ENCODE peak calls at places on chromosomes 16 and 17, in five cellular contexts. D is prostate gland, T is ovary, C is IMR-90, V is left lung. Y is an unnamed sample. For H3K4me1, the result is how much of the 10 kb centered on the place peaks cover.

GRCh38 chr17:78412403-78412802 is 34.0 kb downstream of the PGS1 start:
- DNase-seq in D (no peak), V (no peak), T (no peak), C (peak), Y (no peak)

GRCh38 chr16:53434436-53435065 is at the start of gene RBL2:
- DNase-seq in C (peak), T (peak), V (peak), D (peak), Y (peak)

GRCh38 chr17:48307814-48308411 is 122.1 kb downstream of the SKAP1 start:
- DNase-seq in T (peak), D (peak), V (no peak), C (peak), Y (peak)

GRCh38 chr16:30060354-30061194 is 5.0 kb upstream of the ALDOA start:
- DNase-seq in V (peak), T (no peak), C (no peak), D (no peak), Y (no peak)

GRCh38 chr16:77574867-77575619 is 140.2 kb upstream of the ADAMTS18 start:
- DNase-seq in V (no peak), C (no peak), D (no peak), T (peak), Y (no peak)

GRCh38 chr16:46976550-46976949 is 3.1 kb upstream of the DNAJA2 start:
- DNase-seq in T (no peak), V (no peak), C (no peak), D (peak), Y (no peak)

GRCh38 chr16:79810449-79811189 is 210.1 kb upstream of the MAF start:
- DNase-seq in D (no peak), V (no peak), T (no peak), C (no peak), Y (no peak)

GRCh38 chr16:71552698-71553503 is 24.0 kb downstream of the TAT start:
- DNase-seq in C (no peak), D (no peak), V (no peak), T (no peak), Y (no peak)

GRCh38 chr17:51764387-51764971 is 394.0 kb downstream of the CA10 start:
- DNase-seq in D (peak), T (peak), V (no peak), C (peak), Y (peak)

GRCh38 chr17:40130352-40131042 is 8.7 kb downstream of the MSL1 start:
- DNase-seq in T (no peak), V (no peak), D (no peak), C (no peak), Y (no peak)

GRCh38 chr16:73365010-73365409 is 317.1 kb upstream of the ZFHX3 start:
- DNase-seq in T (peak), D (no peak), V (no peak), C (peak), Y (no peak)

GRCh38 chr17:80871341-80871740 is 120.3 kb upstream of the CHMP6 start:
- DNase-seq in D (no peak), T (no peak), C (no peak), V (peak), Y (no peak)

GRCh38 chr16:86740817-86741799 is 162.8 kb downstream of the FOXL1 start:
- DNase-seq in T (no peak), D (no peak), C (peak), V (no peak), Y (peak)

GRCh38 chr16:23182675-23183485 is at the start of gene SCNN1G:
- DNase-seq in D (no peak), V (peak), T (no peak), C (no peak), Y (peak)

GRCh38 chr17:38509008-38509771 is 80.9 kb downstream of the ARHGAP23 start:
- DNase-seq in T (peak), V (peak), D (peak), C (peak), Y (peak)

GRCh38 chr17:76427457-76428231 is 25.3 kb downstream of the UBE2O start:
- DNase-seq in D (no peak), C (peak), T (no peak), V (no peak), Y (peak)

GRCh38 chr17:4004517-4005295 is 40.5 kb upstream of the ATP2A3 start:
- DNase-seq in D (peak), C (no peak), T (peak), V (peak), Y (peak)

GRCh38 chr16:64983983-64984382 is 137.9 kb downstream of the CDH11 start:
- DNase-seq in D (no peak), C (peak), V (no peak), T (peak), Y (peak)

GRCh38 chr17:35733366-35733765 is 1.9 kb downstream of the RASL10B start:
- DNase-seq in V (no peak), C (no peak), T (no peak), D (no peak), Y (no peak)

GRCh38 chr16:53950677-53951076 is 246.7 kb downstream of the FTO start:
- DNase-seq in C (no peak), V (no peak), D (no peak), T (no peak), Y (no peak)

GRCh38 chr17:13728751-13729150 is 127.0 kb upstream of the HS3ST3A1 start:
- DNase-seq in D (no peak), T (no peak), V (no peak), C (peak), Y (no peak)

GRCh38 chr17:31533546-31534155 is 142.2 kb downstream of the RAB11FIP4 start:
- DNase-seq in D (no peak), C (peak), V (no peak), T (peak), Y (peak)

GRCh38 chr17:80498242-80498919 is 22.0 kb upstream of the NPTX1 start:
- DNase-seq in C (peak), V (peak), T (peak), D (no peak), Y (peak)

GRCh38 chr16:67694611-67695010 is 24.5 kb downstream of the GFOD2 start:
- DNase-seq in D (no peak), T (no peak), C (no peak), V (no peak), Y (no peak)

GRCh38 chr16:16169615-16170014 is 53.7 kb downstream of the ABCC6 start:
- DNase-seq in V (no peak), T (no peak), C (no peak), D (no peak), Y (no peak)

GRCh38 chr16:65249768-65250167 is 127.9 kb upstream of the CDH11 start:
- DNase-seq in V (no peak), D (no peak), T (peak), C (no peak), Y (no peak)

GRCh38 chr16:11097782-11098167 is 153.4 kb downstream of the CLEC16A start:
- DNase-seq in D (no peak), V (no peak), C (no peak), T (no peak), Y (no peak)

GRCh38 chr17:37200497-37200896 is 175.3 kb upstream of the C17orf78 start:
- DNase-seq in T (no peak), D (no peak), C (no peak), V (no peak), Y (no peak)

GRCh38 chr17:28883967-28884702 is 13.4 kb downstream of the FLOT2 start:
- DNase-seq in V (no peak), C (no peak), T (no peak), D (no peak), Y (no peak)

GRCh38 chr17:29195465-29196081 is 15.4 kb upstream of the MYO18A start:
- DNase-seq in T (no peak), C (no peak), D (no peak), V (no peak), Y (no peak)

GRCh38 chr17:32143525-32143865 is 1.2 kb downstream of the RHOT1 start:
- DNase-seq in T (no peak), V (no peak), D (no peak), C (no peak), Y (no peak)

GRCh38 chr16:72974142-72974769 is 73.7 kb downstream of the ZFHX3 start:
- DNase-seq in V (no peak), C (no peak), T (no peak), D (no peak), Y (no peak)

GRCh38 chr17:76720211-76720610 is 6.2 kb downstream of the JMJD6 start:
- DNase-seq in C (no peak), T (no peak), D (no peak), V (no peak), Y (no peak)

DNA sequence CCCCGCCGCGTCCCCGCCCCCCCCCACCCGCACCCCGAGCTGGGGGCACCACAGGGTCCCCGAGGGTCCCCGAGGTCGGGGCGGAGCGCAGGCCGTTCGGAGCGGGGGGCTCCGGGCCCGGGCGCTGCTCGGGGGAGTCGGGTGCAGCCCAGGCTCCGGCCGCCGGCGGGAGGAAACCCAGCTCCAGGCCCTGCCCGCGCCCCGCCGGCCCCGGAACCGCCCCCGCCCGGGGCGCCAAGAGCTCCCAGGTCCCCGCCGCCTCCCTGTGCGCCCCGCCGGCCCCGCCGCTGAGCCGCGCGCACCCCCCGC is 33.2 kb upstream of the RPH3AL start:
- DNase-seq in C (no peak), V (no peak), D (no peak), T (no peak), Y (no peak)
- H3K4me3 ChIP-seq in C (peak), V (peak), D (peak), T (peak), Y (peak)

GRCh38 chr16:74725641-74726040 is 25.0 kb upstream of the MLKL start:
- DNase-seq in C (no peak), T (no peak), V (no peak), D (no peak), Y (no peak)

GRCh38 chr16:74726056-74726455 is 25.4 kb upstream of the MLKL start:
- DNase-seq in T (no peak), D (no peak), C (no peak), V (no peak), Y (no peak)

GRCh38 chr16:74723224-74723623 is 22.6 kb upstream of the MLKL start:
- DNase-seq in C (no peak), V (no peak), T (no peak), D (no peak), Y (no peak)

GRCh38 chr16:74726736-74727135 is 26.1 kb upstream of the MLKL start:
- DNase-seq in D (no peak), C (no peak), T (no peak), V (no peak), Y (no peak)

DNA sequence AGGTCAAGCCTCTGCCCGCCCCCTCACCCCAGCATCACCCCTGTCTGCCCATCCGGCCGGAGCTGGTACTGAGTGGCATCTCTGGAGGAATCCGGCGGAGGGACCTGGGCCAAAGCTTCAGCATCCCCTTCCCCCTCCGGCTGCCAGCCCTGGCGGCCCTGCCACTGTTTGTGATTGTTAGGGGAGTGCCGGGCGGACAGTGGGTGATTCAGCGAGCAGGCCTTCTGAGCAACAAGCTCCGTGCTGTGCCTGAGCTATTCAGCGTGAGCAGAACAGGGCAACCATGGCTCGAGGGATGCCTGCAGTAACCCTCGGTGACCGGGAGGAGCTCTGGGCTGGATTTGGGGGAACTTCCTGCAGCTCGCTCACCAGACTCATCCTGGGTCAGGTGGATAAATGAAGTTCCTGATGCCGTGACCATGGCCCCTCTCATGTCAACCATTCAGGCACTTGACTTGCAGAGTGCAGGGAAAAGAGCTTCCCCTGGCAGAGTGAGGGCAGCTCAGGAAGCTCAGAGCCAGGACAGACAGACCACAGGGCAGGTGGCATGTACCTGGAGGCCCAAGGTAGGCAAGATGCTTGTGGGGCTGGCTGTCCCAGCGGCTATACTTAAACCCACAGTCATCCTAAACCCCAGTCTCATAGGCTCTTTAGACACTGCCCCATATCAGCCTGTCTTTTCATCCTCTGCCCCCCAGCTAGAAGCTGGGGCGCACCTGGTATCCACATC is 24.3 kb upstream of the MLKL start:
- DNase-seq in T (no peak), D (no peak), C (peak), V (no peak), Y (peak)
- H3K4me1 ChIP-seq in T (under half), D (under half), C (under half), V (under half), Y (under half)

GRCh38 chr16:14364386-14365199 is 265.5 kb downstream of the PARN start:
- DNase-seq in V (no peak), T (no peak), C (peak), D (no peak), Y (peak)

GRCh38 chr16:14365200-14365851 is 264.7 kb downstream of the PARN start:
- DNase-seq in T (no peak), C (no peak), D (no peak), V (peak), Y (peak)

GRCh38 chr16:14364112-14364385 is 266.0 kb downstream of the PARN start:
- DNase-seq in T (no peak), C (no peak), D (no peak), V (no peak), Y (no peak)

GRCh38 chr16:14360326-14361037 is 269.6 kb downstream of the PARN start:
- DNase-seq in C (no peak), T (no peak), D (no peak), V (no peak), Y (no peak)

GRCh38 chr16:14362774-14363371 is 267.2 kb downstream of the PARN start:
- DNase-seq in V (no peak), D (no peak), T (no peak), C (peak), Y (no peak)
- H3K4me3 ChIP-seq in V (no peak), D (no peak), T (no peak), C (peak), Y (peak)

DNA sequence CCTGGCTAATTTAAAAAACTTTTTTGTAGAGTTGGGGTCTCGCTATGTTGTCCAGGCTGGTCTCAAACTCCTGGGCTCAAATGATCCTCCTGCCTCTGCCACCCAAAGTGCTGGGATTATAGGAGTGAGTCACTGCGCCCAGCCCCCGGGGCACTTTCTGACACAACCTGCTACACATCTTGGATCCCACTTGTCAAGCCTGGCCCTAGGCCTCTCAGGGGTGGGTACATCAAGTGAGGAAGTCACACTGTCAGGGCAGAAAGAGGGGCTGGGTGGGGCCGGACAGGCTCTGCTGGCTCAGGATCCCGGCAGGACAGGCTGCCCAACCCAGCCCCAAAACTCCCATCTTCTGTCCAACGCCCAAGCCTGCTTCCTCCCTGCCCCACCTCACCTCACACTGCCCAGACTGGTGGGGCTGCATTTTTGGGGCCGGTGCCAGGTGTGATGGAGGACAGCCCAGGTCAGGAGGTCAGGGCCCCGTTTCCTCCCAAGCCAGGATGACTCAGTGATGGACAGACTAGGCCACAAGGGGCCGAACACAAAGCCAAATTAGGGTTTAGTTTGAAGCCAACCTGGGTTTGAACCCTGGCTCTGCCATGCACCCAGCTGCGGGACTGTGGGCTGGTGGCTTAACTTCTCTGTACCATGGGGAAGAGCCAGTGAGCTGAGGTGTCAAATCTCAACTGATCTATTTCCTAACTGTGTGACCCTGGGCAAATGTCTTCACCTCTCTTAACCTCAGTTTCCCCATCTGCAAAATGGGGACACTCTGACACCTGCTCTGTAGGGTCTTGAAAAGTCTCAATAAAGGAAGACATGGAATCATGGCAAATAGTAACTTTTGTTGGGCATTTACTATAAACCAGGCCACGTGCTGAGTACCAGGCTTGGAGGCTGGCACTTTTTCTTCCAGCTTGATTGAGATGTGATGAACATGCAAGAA is 8.9 kb upstream of the PPL start:
- DNase-seq in V (peak), C (no peak), D (peak), T (peak), Y (peak)
- H3K4me1 ChIP-seq in V (under half), C (under half), D (under half), T (under half), Y (under half)

DNA sequence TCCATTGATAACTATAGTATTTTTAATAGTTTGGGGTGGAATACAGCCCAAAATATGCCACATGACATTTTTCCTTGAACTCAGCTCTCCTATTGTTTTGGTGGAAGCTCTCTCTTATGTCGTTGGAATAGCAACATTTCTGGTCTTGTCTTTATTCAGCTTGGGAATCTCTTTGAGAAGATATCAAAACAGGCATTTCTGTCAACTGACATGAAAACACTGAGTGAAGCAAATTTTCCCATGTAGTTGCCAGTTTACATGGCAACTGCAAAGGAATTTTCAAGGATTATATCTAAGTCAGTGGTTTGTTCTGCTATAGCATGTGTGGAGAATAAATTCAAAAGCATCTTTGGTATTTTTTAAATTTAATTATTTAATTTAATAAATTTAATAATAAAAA is 863.5 kb upstream of the CDH8 start:
- DNase-seq in C (no peak), D (no peak), V (no peak), T (no peak), Y (no peak)
- H3K4me3 ChIP-seq in C (no peak), D (no peak), V (no peak), T (no peak), Y (no peak)